ENCODE peak calls at places on chromosomes 11 and 22, in eight cellular contexts. One of them, this sample, is unnamed.

GRCh38 chr11:118834428-118835028 is 43.6 kb upstream of the DDX6 start:
- DNase-seq in Peyer's patch: no peak
- DNase-seq in OCI-LY7: no peak
- DNase-seq in Calu3: no peak
- DNase-seq in stimulated activated CD4-positive, alpha-beta T cell treated with anti-CD3 and anti-CD28 coated beads, Interleukin-2, amount 100 ng/mL, for 4 hours: no peak
- DNase-seq in activated naive CD4-positive, alpha-beta T cell treated with Interleukin-2 at 50 U/mL for 16 hours: no peak
- DNase-seq in C1 segment of cervical spinal cord: no peak
- DNase-seq in activated CD4-positive, alpha-beta T cell treated with anti-CD3 and anti-CD28 coated beads, Interleukin-2, amount 50 U/mL, for 48 hours: no peak
- DNase-seq in this sample: no peak

GRCh38 chr11:110327508-110327907 is 31.1 kb upstream of the RDX start:
- DNase-seq in Peyer's patch: no peak
- DNase-seq in OCI-LY7: peak
- DNase-seq in Calu3: no peak
- DNase-seq in stimulated activated CD4-positive, alpha-beta T cell treated with anti-CD3 and anti-CD28 coated beads, Interleukin-2, amount 100 ng/mL, for 4 hours: no peak
- DNase-seq in activated naive CD4-positive, alpha-beta T cell treated with Interleukin-2 at 50 U/mL for 16 hours: no peak
- DNase-seq in C1 segment of cervical spinal cord: no peak
- DNase-seq in activated CD4-positive, alpha-beta T cell treated with anti-CD3 and anti-CD28 coated beads, Interleukin-2, amount 50 U/mL, for 48 hours: no peak
- DNase-seq in this sample: no peak

GRCh38 chr22:30606455-30607299 is at the start of gene TCN2:
- DNase-seq in Peyer's patch: peak
- DNase-seq in OCI-LY7: no peak
- DNase-seq in Calu3: peak
- DNase-seq in stimulated activated CD4-positive, alpha-beta T cell treated with anti-CD3 and anti-CD28 coated beads, Interleukin-2, amount 100 ng/mL, for 4 hours: no peak
- DNase-seq in activated naive CD4-positive, alpha-beta T cell treated with Interleukin-2 at 50 U/mL for 16 hours: peak
- DNase-seq in C1 segment of cervical spinal cord: peak
- DNase-seq in activated CD4-positive, alpha-beta T cell treated with anti-CD3 and anti-CD28 coated beads, Interleukin-2, amount 50 U/mL, for 48 hours: peak
- DNase-seq in this sample: peak

GRCh38 chr11:76048763-76049162 is 157.5 kb downstream of the WNT11 start:
- DNase-seq in Peyer's patch: peak
- DNase-seq in OCI-LY7: peak
- DNase-seq in Calu3: no peak
- DNase-seq in stimulated activated CD4-positive, alpha-beta T cell treated with anti-CD3 and anti-CD28 coated beads, Interleukin-2, amount 100 ng/mL, for 4 hours: no peak
- DNase-seq in activated naive CD4-positive, alpha-beta T cell treated with Interleukin-2 at 50 U/mL for 16 hours: no peak
- DNase-seq in C1 segment of cervical spinal cord: no peak
- DNase-seq in activated CD4-positive, alpha-beta T cell treated with anti-CD3 and anti-CD28 coated beads, Interleukin-2, amount 50 U/mL, for 48 hours: no peak
- DNase-seq in this sample: no peak

GRCh38 chr11:86577663-86578636 is 94.5 kb downstream of the ME3 start:
- DNase-seq in Peyer's patch: peak
- DNase-seq in OCI-LY7: no peak
- DNase-seq in Calu3: peak
- DNase-seq in stimulated activated CD4-positive, alpha-beta T cell treated with anti-CD3 and anti-CD28 coated beads, Interleukin-2, amount 100 ng/mL, for 4 hours: no peak
- DNase-seq in activated naive CD4-positive, alpha-beta T cell treated with Interleukin-2 at 50 U/mL for 16 hours: no peak
- DNase-seq in C1 segment of cervical spinal cord: no peak
- DNase-seq in activated CD4-positive, alpha-beta T cell treated with anti-CD3 and anti-CD28 coated beads, Interleukin-2, amount 50 U/mL, for 48 hours: no peak
- DNase-seq in this sample: no peak

GRCh38 chr22:30949934-30950660 is 18.5 kb downstream of the MORC2 start:
- DNase-seq in Peyer's patch: no peak
- DNase-seq in OCI-LY7: no peak
- DNase-seq in Calu3: no peak
- DNase-seq in stimulated activated CD4-positive, alpha-beta T cell treated with anti-CD3 and anti-CD28 coated beads, Interleukin-2, amount 100 ng/mL, for 4 hours: no peak
- DNase-seq in activated naive CD4-positive, alpha-beta T cell treated with Interleukin-2 at 50 U/mL for 16 hours: no peak
- DNase-seq in C1 segment of cervical spinal cord: no peak
- DNase-seq in activated CD4-positive, alpha-beta T cell treated with anti-CD3 and anti-CD28 coated beads, Interleukin-2, amount 50 U/mL, for 48 hours: no peak
- DNase-seq in this sample: no peak

GRCh38 chr11:114399903-114400221 is 449 bp downstream of the C11orf71 start:
- DNase-seq in Peyer's patch: no peak
- DNase-seq in OCI-LY7: peak
- DNase-seq in Calu3: peak
- DNase-seq in stimulated activated CD4-positive, alpha-beta T cell treated with anti-CD3 and anti-CD28 coated beads, Interleukin-2, amount 100 ng/mL, for 4 hours: no peak
- DNase-seq in activated naive CD4-positive, alpha-beta T cell treated with Interleukin-2 at 50 U/mL for 16 hours: no peak
- DNase-seq in C1 segment of cervical spinal cord: no peak
- DNase-seq in activated CD4-positive, alpha-beta T cell treated with anti-CD3 and anti-CD28 coated beads, Interleukin-2, amount 50 U/mL, for 48 hours: no peak
- DNase-seq in this sample: peak

GRCh38 chr22:39524089-39524752 is 3.9 kb downstream of the ATF4 start:
- DNase-seq in Peyer's patch: no peak
- DNase-seq in OCI-LY7: peak
- DNase-seq in Calu3: no peak
- DNase-seq in stimulated activated CD4-positive, alpha-beta T cell treated with anti-CD3 and anti-CD28 coated beads, Interleukin-2, amount 100 ng/mL, for 4 hours: no peak
- DNase-seq in activated naive CD4-positive, alpha-beta T cell treated with Interleukin-2 at 50 U/mL for 16 hours: no peak
- DNase-seq in C1 segment of cervical spinal cord: no peak
- DNase-seq in activated CD4-positive, alpha-beta T cell treated with anti-CD3 and anti-CD28 coated beads, Interleukin-2, amount 50 U/mL, for 48 hours: peak
- DNase-seq in this sample: no peak

GRCh38 chr11:64763804-64764611 is 4.2 kb upstream of the PYGM start:
- DNase-seq in Peyer's patch: peak
- DNase-seq in OCI-LY7: no peak
- DNase-seq in Calu3: no peak
- DNase-seq in stimulated activated CD4-positive, alpha-beta T cell treated with anti-CD3 and anti-CD28 coated beads, Interleukin-2, amount 100 ng/mL, for 4 hours: peak
- DNase-seq in activated naive CD4-positive, alpha-beta T cell treated with Interleukin-2 at 50 U/mL for 16 hours: peak
- DNase-seq in C1 segment of cervical spinal cord: no peak
- DNase-seq in activated CD4-positive, alpha-beta T cell treated with anti-CD3 and anti-CD28 coated beads, Interleukin-2, amount 50 U/mL, for 48 hours: no peak
- DNase-seq in this sample: no peak

GRCh38 chr11:40125054-40125453 is 1334.4 kb downstream of the LRRC4C start:
- DNase-seq in Peyer's patch: no peak
- DNase-seq in OCI-LY7: no peak
- DNase-seq in Calu3: no peak
- DNase-seq in stimulated activated CD4-positive, alpha-beta T cell treated with anti-CD3 and anti-CD28 coated beads, Interleukin-2, amount 100 ng/mL, for 4 hours: no peak
- DNase-seq in activated naive CD4-positive, alpha-beta T cell treated with Interleukin-2 at 50 U/mL for 16 hours: no peak
- DNase-seq in C1 segment of cervical spinal cord: no peak
- DNase-seq in activated CD4-positive, alpha-beta T cell treated with anti-CD3 and anti-CD28 coated beads, Interleukin-2, amount 50 U/mL, for 48 hours: no peak
- DNase-seq in this sample: no peak

GRCh38 chr22:32546480-32546879 is 71.9 kb downstream of the FBXO7 start:
- DNase-seq in Peyer's patch: no peak
- DNase-seq in OCI-LY7: no peak
- DNase-seq in Calu3: no peak
- DNase-seq in stimulated activated CD4-positive, alpha-beta T cell treated with anti-CD3 and anti-CD28 coated beads, Interleukin-2, amount 100 ng/mL, for 4 hours: no peak
- DNase-seq in activated naive CD4-positive, alpha-beta T cell treated with Interleukin-2 at 50 U/mL for 16 hours: no peak
- DNase-seq in C1 segment of cervical spinal cord: no peak
- DNase-seq in activated CD4-positive, alpha-beta T cell treated with anti-CD3 and anti-CD28 coated beads, Interleukin-2, amount 50 U/mL, for 48 hours: no peak
- DNase-seq in this sample: no peak

GRCh38 chr22:37229805-37230672 is 14.0 kb downstream of the RAC2 start:
- DNase-seq in Peyer's patch: peak
- DNase-seq in OCI-LY7: peak
- DNase-seq in Calu3: no peak
- DNase-seq in stimulated activated CD4-positive, alpha-beta T cell treated with anti-CD3 and anti-CD28 coated beads, Interleukin-2, amount 100 ng/mL, for 4 hours: peak
- DNase-seq in activated naive CD4-positive, alpha-beta T cell treated with Interleukin-2 at 50 U/mL for 16 hours: peak
- DNase-seq in C1 segment of cervical spinal cord: no peak
- DNase-seq in activated CD4-positive, alpha-beta T cell treated with anti-CD3 and anti-CD28 coated beads, Interleukin-2, amount 50 U/mL, for 48 hours: peak
- DNase-seq in this sample: no peak

GRCh38 chr11:6319879-6320410 is 356 bp downstream of the CAVIN3 start:
- DNase-seq in Peyer's patch: peak
- DNase-seq in OCI-LY7: no peak
- DNase-seq in Calu3: peak
- DNase-seq in stimulated activated CD4-positive, alpha-beta T cell treated with anti-CD3 and anti-CD28 coated beads, Interleukin-2, amount 100 ng/mL, for 4 hours: no peak
- DNase-seq in activated naive CD4-positive, alpha-beta T cell treated with Interleukin-2 at 50 U/mL for 16 hours: peak
- DNase-seq in C1 segment of cervical spinal cord: no peak
- DNase-seq in activated CD4-positive, alpha-beta T cell treated with anti-CD3 and anti-CD28 coated beads, Interleukin-2, amount 50 U/mL, for 48 hours: peak
- DNase-seq in this sample: peak

GRCh38 chr11:65806972-65807371 is 20.1 kb downstream of the OVOL1 start:
- DNase-seq in Peyer's patch: no peak
- DNase-seq in OCI-LY7: no peak
- DNase-seq in Calu3: no peak
- DNase-seq in stimulated activated CD4-positive, alpha-beta T cell treated with anti-CD3 and anti-CD28 coated beads, Interleukin-2, amount 100 ng/mL, for 4 hours: no peak
- DNase-seq in activated naive CD4-positive, alpha-beta T cell treated with Interleukin-2 at 50 U/mL for 16 hours: no peak
- DNase-seq in C1 segment of cervical spinal cord: no peak
- DNase-seq in activated CD4-positive, alpha-beta T cell treated with anti-CD3 and anti-CD28 coated beads, Interleukin-2, amount 50 U/mL, for 48 hours: no peak
- DNase-seq in this sample: no peak

GRCh38 chr11:12914401-12914912 is 94.7 kb upstream of the RASSF10 start:
- DNase-seq in Peyer's patch: no peak
- DNase-seq in OCI-LY7: peak
- DNase-seq in Calu3: peak
- DNase-seq in stimulated activated CD4-positive, alpha-beta T cell treated with anti-CD3 and anti-CD28 coated beads, Interleukin-2, amount 100 ng/mL, for 4 hours: no peak
- DNase-seq in activated naive CD4-positive, alpha-beta T cell treated with Interleukin-2 at 50 U/mL for 16 hours: no peak
- DNase-seq in C1 segment of cervical spinal cord: peak
- DNase-seq in activated CD4-positive, alpha-beta T cell treated with anti-CD3 and anti-CD28 coated beads, Interleukin-2, amount 50 U/mL, for 48 hours: peak
- DNase-seq in this sample: peak

GRCh38 chr11:122697636-122698167 is 42.2 kb downstream of the UBASH3B start:
- DNase-seq in Peyer's patch: peak
- DNase-seq in OCI-LY7: peak
- DNase-seq in Calu3: no peak
- DNase-seq in stimulated activated CD4-positive, alpha-beta T cell treated with anti-CD3 and anti-CD28 coated beads, Interleukin-2, amount 100 ng/mL, for 4 hours: no peak
- DNase-seq in activated naive CD4-positive, alpha-beta T cell treated with Interleukin-2 at 50 U/mL for 16 hours: peak
- DNase-seq in C1 segment of cervical spinal cord: no peak
- DNase-seq in activated CD4-positive, alpha-beta T cell treated with anti-CD3 and anti-CD28 coated beads, Interleukin-2, amount 50 U/mL, for 48 hours: no peak
- DNase-seq in this sample: no peak

GRCh38 chr11:947744-948143 is 22.1 kb downstream of the AP2A2 start:
- DNase-seq in Peyer's patch: no peak
- DNase-seq in OCI-LY7: no peak
- DNase-seq in Calu3: no peak
- DNase-seq in stimulated activated CD4-positive, alpha-beta T cell treated with anti-CD3 and anti-CD28 coated beads, Interleukin-2, amount 100 ng/mL, for 4 hours: no peak
- DNase-seq in activated naive CD4-positive, alpha-beta T cell treated with Interleukin-2 at 50 U/mL for 16 hours: no peak
- DNase-seq in C1 segment of cervical spinal cord: no peak
- DNase-seq in activated CD4-positive, alpha-beta T cell treated with anti-CD3 and anti-CD28 coated beads, Interleukin-2, amount 50 U/mL, for 48 hours: no peak
- DNase-seq in this sample: no peak

GRCh38 chr11:129644326-129644725 is 171.3 kb upstream of the TMEM45B start:
- DNase-seq in Peyer's patch: no peak
- DNase-seq in OCI-LY7: no peak
- DNase-seq in Calu3: no peak
- DNase-seq in stimulated activated CD4-positive, alpha-beta T cell treated with anti-CD3 and anti-CD28 coated beads, Interleukin-2, amount 100 ng/mL, for 4 hours: no peak
- DNase-seq in activated naive CD4-positive, alpha-beta T cell treated with Interleukin-2 at 50 U/mL for 16 hours: no peak
- DNase-seq in C1 segment of cervical spinal cord: no peak
- DNase-seq in activated CD4-positive, alpha-beta T cell treated with anti-CD3 and anti-CD28 coated beads, Interleukin-2, amount 50 U/mL, for 48 hours: no peak
- DNase-seq in this sample: no peak

GRCh38 chr11:102530558-102530957 is at the start of gene MMP7:
- DNase-seq in Peyer's patch: no peak
- DNase-seq in OCI-LY7: no peak
- DNase-seq in Calu3: peak
- DNase-seq in stimulated activated CD4-positive, alpha-beta T cell treated with anti-CD3 and anti-CD28 coated beads, Interleukin-2, amount 100 ng/mL, for 4 hours: no peak
- DNase-seq in activated naive CD4-positive, alpha-beta T cell treated with Interleukin-2 at 50 U/mL for 16 hours: no peak
- DNase-seq in C1 segment of cervical spinal cord: no peak
- DNase-seq in activated CD4-positive, alpha-beta T cell treated with anti-CD3 and anti-CD28 coated beads, Interleukin-2, amount 50 U/mL, for 48 hours: no peak
- DNase-seq in this sample: no peak

GRCh38 chr11:118679483-118679882 is at the start of gene TREH:
- DNase-seq in Peyer's patch: peak
- DNase-seq in OCI-LY7: no peak
- DNase-seq in Calu3: peak
- DNase-seq in stimulated activated CD4-positive, alpha-beta T cell treated with anti-CD3 and anti-CD28 coated beads, Interleukin-2, amount 100 ng/mL, for 4 hours: no peak
- DNase-seq in activated naive CD4-positive, alpha-beta T cell treated with Interleukin-2 at 50 U/mL for 16 hours: no peak
- DNase-seq in C1 segment of cervical spinal cord: no peak
- DNase-seq in activated CD4-positive, alpha-beta T cell treated with anti-CD3 and anti-CD28 coated beads, Interleukin-2, amount 50 U/mL, for 48 hours: no peak
- DNase-seq in this sample: no peak

GRCh38 chr11:76236092-76237026 is 30.1 kb upstream of the WNT11 start:
- DNase-seq in Peyer's patch: peak
- DNase-seq in OCI-LY7: no peak
- DNase-seq in Calu3: peak
- DNase-seq in stimulated activated CD4-positive, alpha-beta T cell treated with anti-CD3 and anti-CD28 coated beads, Interleukin-2, amount 100 ng/mL, for 4 hours: peak
- DNase-seq in activated naive CD4-positive, alpha-beta T cell treated with Interleukin-2 at 50 U/mL for 16 hours: peak
- DNase-seq in C1 segment of cervical spinal cord: peak
- DNase-seq in activated CD4-positive, alpha-beta T cell treated with anti-CD3 and anti-CD28 coated beads, Interleukin-2, amount 50 U/mL, for 48 hours: no peak
- DNase-seq in this sample: no peak

GRCh38 chr11:69190796-69191536 is 35.2 kb downstream of the SMIM38 start:
- DNase-seq in Peyer's patch: no peak
- DNase-seq in OCI-LY7: no peak
- DNase-seq in Calu3: no peak
- DNase-seq in stimulated activated CD4-positive, alpha-beta T cell treated with anti-CD3 and anti-CD28 coated beads, Interleukin-2, amount 100 ng/mL, for 4 hours: no peak
- DNase-seq in activated naive CD4-positive, alpha-beta T cell treated with Interleukin-2 at 50 U/mL for 16 hours: no peak
- DNase-seq in C1 segment of cervical spinal cord: no peak
- DNase-seq in activated CD4-positive, alpha-beta T cell treated with anti-CD3 and anti-CD28 coated beads, Interleukin-2, amount 50 U/mL, for 48 hours: no peak
- DNase-seq in this sample: no peak

GRCh38 chr11:65434057-65434666 is 11.6 kb downstream of the NEAT1 start:
- DNase-seq in Peyer's patch: no peak
- DNase-seq in OCI-LY7: no peak
- DNase-seq in Calu3: no peak
- DNase-seq in stimulated activated CD4-positive, alpha-beta T cell treated with anti-CD3 and anti-CD28 coated beads, Interleukin-2, amount 100 ng/mL, for 4 hours: no peak
- DNase-seq in activated naive CD4-positive, alpha-beta T cell treated with Interleukin-2 at 50 U/mL for 16 hours: no peak
- DNase-seq in C1 segment of cervical spinal cord: no peak
- DNase-seq in activated CD4-positive, alpha-beta T cell treated with anti-CD3 and anti-CD28 coated beads, Interleukin-2, amount 50 U/mL, for 48 hours: no peak
- DNase-seq in this sample: no peak

GRCh38 chr11:92070026-92070889 is 154.4 kb upstream of the FAT3 start:
- DNase-seq in Peyer's patch: no peak
- DNase-seq in OCI-LY7: no peak
- DNase-seq in Calu3: no peak
- DNase-seq in stimulated activated CD4-positive, alpha-beta T cell treated with anti-CD3 and anti-CD28 coated beads, Interleukin-2, amount 100 ng/mL, for 4 hours: no peak
- DNase-seq in activated naive CD4-positive, alpha-beta T cell treated with Interleukin-2 at 50 U/mL for 16 hours: no peak
- DNase-seq in C1 segment of cervical spinal cord: no peak
- DNase-seq in activated CD4-positive, alpha-beta T cell treated with anti-CD3 and anti-CD28 coated beads, Interleukin-2, amount 50 U/mL, for 48 hours: no peak
- DNase-seq in this sample: no peak

GRCh38 chr11:78465169-78465942 is 47.7 kb upstream of the GAB2 start:
- DNase-seq in Peyer's patch: peak
- DNase-seq in OCI-LY7: peak
- DNase-seq in Calu3: no peak
- DNase-seq in stimulated activated CD4-positive, alpha-beta T cell treated with anti-CD3 and anti-CD28 coated beads, Interleukin-2, amount 100 ng/mL, for 4 hours: no peak
- DNase-seq in activated naive CD4-positive, alpha-beta T cell treated with Interleukin-2 at 50 U/mL for 16 hours: peak
- DNase-seq in C1 segment of cervical spinal cord: no peak
- DNase-seq in activated CD4-positive, alpha-beta T cell treated with anti-CD3 and anti-CD28 coated beads, Interleukin-2, amount 50 U/mL, for 48 hours: peak
- DNase-seq in this sample: no peak

GRCh38 chr11:1460994-1461805 is 25.4 kb downstream of the MOB2 start:
- DNase-seq in Peyer's patch: peak
- DNase-seq in OCI-LY7: no peak
- DNase-seq in Calu3: no peak
- DNase-seq in stimulated activated CD4-positive, alpha-beta T cell treated with anti-CD3 and anti-CD28 coated beads, Interleukin-2, amount 100 ng/mL, for 4 hours: no peak
- DNase-seq in activated naive CD4-positive, alpha-beta T cell treated with Interleukin-2 at 50 U/mL for 16 hours: no peak
- DNase-seq in C1 segment of cervical spinal cord: no peak
- DNase-seq in activated CD4-positive, alpha-beta T cell treated with anti-CD3 and anti-CD28 coated beads, Interleukin-2, amount 50 U/mL, for 48 hours: no peak
- DNase-seq in this sample: no peak

GRCh38 chr22:41501209-41501608 is 32.3 kb downstream of the ACO2 start:
- DNase-seq in Peyer's patch: no peak
- DNase-seq in OCI-LY7: peak
- DNase-seq in Calu3: no peak
- DNase-seq in stimulated activated CD4-positive, alpha-beta T cell treated with anti-CD3 and anti-CD28 coated beads, Interleukin-2, amount 100 ng/mL, for 4 hours: no peak
- DNase-seq in activated naive CD4-positive, alpha-beta T cell treated with Interleukin-2 at 50 U/mL for 16 hours: no peak
- DNase-seq in C1 segment of cervical spinal cord: no peak
- DNase-seq in activated CD4-positive, alpha-beta T cell treated with anti-CD3 and anti-CD28 coated beads, Interleukin-2, amount 50 U/mL, for 48 hours: no peak
- DNase-seq in this sample: no peak

GRCh38 chr11:119476666-119477331 is 53.8 kb upstream of the THY1 start:
- DNase-seq in Peyer's patch: peak
- DNase-seq in OCI-LY7: no peak
- DNase-seq in Calu3: no peak
- DNase-seq in stimulated activated CD4-positive, alpha-beta T cell treated with anti-CD3 and anti-CD28 coated beads, Interleukin-2, amount 100 ng/mL, for 4 hours: no peak
- DNase-seq in activated naive CD4-positive, alpha-beta T cell treated with Interleukin-2 at 50 U/mL for 16 hours: no peak
- DNase-seq in C1 segment of cervical spinal cord: no peak
- DNase-seq in activated CD4-positive, alpha-beta T cell treated with anti-CD3 and anti-CD28 coated beads, Interleukin-2, amount 50 U/mL, for 48 hours: no peak
- DNase-seq in this sample: no peak

GRCh38 chr11:119684361-119685072 is 44.5 kb downstream of the NECTIN1 start:
- DNase-seq in Peyer's patch: no peak
- DNase-seq in OCI-LY7: no peak
- DNase-seq in Calu3: peak
- DNase-seq in stimulated activated CD4-positive, alpha-beta T cell treated with anti-CD3 and anti-CD28 coated beads, Interleukin-2, amount 100 ng/mL, for 4 hours: no peak
- DNase-seq in activated naive CD4-positive, alpha-beta T cell treated with Interleukin-2 at 50 U/mL for 16 hours: no peak
- DNase-seq in C1 segment of cervical spinal cord: no peak
- DNase-seq in activated CD4-positive, alpha-beta T cell treated with anti-CD3 and anti-CD28 coated beads, Interleukin-2, amount 50 U/mL, for 48 hours: no peak
- DNase-seq in this sample: peak

GRCh38 chr11:8259316-8259995 is 4.2 kb downstream of the LMO1 start:
- DNase-seq in Peyer's patch: peak
- DNase-seq in OCI-LY7: no peak
- DNase-seq in Calu3: no peak
- DNase-seq in stimulated activated CD4-positive, alpha-beta T cell treated with anti-CD3 and anti-CD28 coated beads, Interleukin-2, amount 100 ng/mL, for 4 hours: no peak
- DNase-seq in activated naive CD4-positive, alpha-beta T cell treated with Interleukin-2 at 50 U/mL for 16 hours: no peak
- DNase-seq in C1 segment of cervical spinal cord: no peak
- DNase-seq in activated CD4-positive, alpha-beta T cell treated with anti-CD3 and anti-CD28 coated beads, Interleukin-2, amount 50 U/mL, for 48 hours: no peak
- DNase-seq in this sample: no peak

GRCh38 chr11:76069061-76069460 is 137.2 kb downstream of the WNT11 start:
- DNase-seq in Peyer's patch: no peak
- DNase-seq in OCI-LY7: no peak
- DNase-seq in Calu3: no peak
- DNase-seq in stimulated activated CD4-positive, alpha-beta T cell treated with anti-CD3 and anti-CD28 coated beads, Interleukin-2, amount 100 ng/mL, for 4 hours: no peak
- DNase-seq in activated naive CD4-positive, alpha-beta T cell treated with Interleukin-2 at 50 U/mL for 16 hours: no peak
- DNase-seq in C1 segment of cervical spinal cord: no peak
- DNase-seq in activated CD4-positive, alpha-beta T cell treated with anti-CD3 and anti-CD28 coated beads, Interleukin-2, amount 50 U/mL, for 48 hours: no peak
- DNase-seq in this sample: no peak

GRCh38 chr11:125073616-125074483 is 10.7 kb downstream of the SLC37A2 start:
- DNase-seq in Peyer's patch: no peak
- DNase-seq in OCI-LY7: peak
- DNase-seq in Calu3: no peak
- DNase-seq in stimulated activated CD4-positive, alpha-beta T cell treated with anti-CD3 and anti-CD28 coated beads, Interleukin-2, amount 100 ng/mL, for 4 hours: no peak
- DNase-seq in activated naive CD4-positive, alpha-beta T cell treated with Interleukin-2 at 50 U/mL for 16 hours: no peak
- DNase-seq in C1 segment of cervical spinal cord: no peak
- DNase-seq in activated CD4-positive, alpha-beta T cell treated with anti-CD3 and anti-CD28 coated beads, Interleukin-2, amount 50 U/mL, for 48 hours: no peak
- DNase-seq in this sample: no peak

GRCh38 chr11:94885133-94885532 is 88.2 kb downstream of the CWC15 start:
- DNase-seq in Peyer's patch: no peak
- DNase-seq in OCI-LY7: peak
- DNase-seq in Calu3: no peak
- DNase-seq in stimulated activated CD4-positive, alpha-beta T cell treated with anti-CD3 and anti-CD28 coated beads, Interleukin-2, amount 100 ng/mL, for 4 hours: no peak
- DNase-seq in activated naive CD4-positive, alpha-beta T cell treated with Interleukin-2 at 50 U/mL for 16 hours: no peak
- DNase-seq in C1 segment of cervical spinal cord: no peak
- DNase-seq in activated CD4-positive, alpha-beta T cell treated with anti-CD3 and anti-CD28 coated beads, Interleukin-2, amount 50 U/mL, for 48 hours: no peak
- DNase-seq in this sample: no peak

GRCh38 chr11:12029738-12030363 is 21.4 kb upstream of the DKK3 start:
- DNase-seq in Peyer's patch: no peak
- DNase-seq in OCI-LY7: no peak
- DNase-seq in Calu3: no peak
- DNase-seq in stimulated activated CD4-positive, alpha-beta T cell treated with anti-CD3 and anti-CD28 coated beads, Interleukin-2, amount 100 ng/mL, for 4 hours: no peak
- DNase-seq in activated naive CD4-positive, alpha-beta T cell treated with Interleukin-2 at 50 U/mL for 16 hours: no peak
- DNase-seq in C1 segment of cervical spinal cord: no peak
- DNase-seq in activated CD4-positive, alpha-beta T cell treated with anti-CD3 and anti-CD28 coated beads, Interleukin-2, amount 50 U/mL, for 48 hours: no peak
- DNase-seq in this sample: no peak

This sample was measured in endothelial cell.